ENCODE peak calls at places on chromosome 13, in five cellular contexts. A is K562, X is A549, F is HepG2, J is H1. G is an unnamed sample.

GRCh38 chr13:95858286-95859075 is 181.5 kb downstream of the DNAJC3 start:
- DNase-seq in A (no peak), J (no peak), F (no peak), X (no peak), G (no peak)

GRCh38 chr13:60267498-60268202 is 103.9 kb upstream of the DIAPH3 start:
- DNase-seq in J (peak; percentile 55), X (peak; percentile 2), A (peak; percentile 23), F (no peak), G (no peak)

GRCh38 chr13:75101997-75102720 is 379.8 kb downstream of the TBC1D4 start:
- DNase-seq in X (no peak), F (no peak), A (no peak), J (no peak), G (no peak)

GRCh38 chr13:110420626-110421025 is 113.5 kb downstream of the COL4A2 start:
- DNase-seq in J (no peak), A (no peak), X (no peak), F (no peak), G (no peak)

GRCh38 chr13:40259899-40260298 is 406.5 kb downstream of the FOXO1 start:
- DNase-seq in F (no peak), A (no peak), X (no peak), J (no peak), G (no peak)

GRCh38 chr13:97474581-97474980 is 40.6 kb downstream of the RAP2A start:
- DNase-seq in X (no peak), J (no peak), A (no peak), F (no peak), G (no peak)

GRCh38 chr13:30837227-30838159 is 68.6 kb upstream of the MEDAG start:
- DNase-seq in J (no peak), X (no peak), A (no peak), F (no peak), G (no peak)

GRCh38 chr13:42997381-42997780 is 5.3 kb upstream of the EPSTI1 start:
- DNase-seq in F (no peak), X (no peak), J (no peak), A (no peak), G (no peak)

GRCh38 chr13:38590796-38591507 is 95.9 kb upstream of the FREM2 start:
- DNase-seq in A (no peak), J (no peak), F (no peak), X (no peak), G (no peak)

GRCh38 chr13:27171244-27171829 is at the start of gene USP12:
- DNase-seq in X (no peak), F (no peak), A (peak; percentile 48), J (peak; percentile 76), G (no peak)

GRCh38 chr13:34361528-34361927 is 543.6 kb downstream of the RFC3 start:
- DNase-seq in A (no peak), F (no peak), J (no peak), X (no peak), G (no peak)

GRCh38 chr13:27229642-27230041 is 21.7 kb upstream of the RPL21 start:
- DNase-seq in J (no peak), X (no peak), A (no peak), F (no peak), G (no peak)

GRCh38 chr13:98476106-98476505 is 100.8 kb downstream of the STK24 start:
- DNase-seq in X (no peak), F (no peak), J (no peak), A (no peak), G (no peak)

GRCh38 chr13:51518847-51519246 is 65.4 kb upstream of the WDFY2 start:
- DNase-seq in X (no peak), A (no peak), J (no peak), F (no peak), G (no peak)

GRCh38 chr13:33213024-33213795 is 72.3 kb downstream of the STARD13 start:
- DNase-seq in F (peak; percentile 46), A (no peak), J (no peak), X (no peak), G (no peak)

GRCh38 chr13:106882222-106882621 is 314.3 kb upstream of the ARGLU1 start:
- DNase-seq in X (no peak), J (no peak), A (no peak), F (no peak), G (no peak)

GRCh38 chr13:72823081-72823480 is 41.1 kb downstream of the PIBF1 start:
- DNase-seq in A (no peak), J (no peak), X (no peak), F (no peak), G (no peak)

GRCh38 chr13:24208314-24208713 is 47.8 kb downstream of the SPATA13 start:
- DNase-seq in X (peak; percentile 46), J (no peak), F (no peak), A (no peak), G (no peak)

GRCh38 chr13:101303512-101303911 is 112.8 kb downstream of the NALCN start:
- DNase-seq in F (no peak), A (no peak), X (no peak), J (no peak), G (no peak)

GRCh38 chr13:110413311-110414040 is 106.4 kb downstream of the COL4A2 start:
- DNase-seq in F (no peak), X (no peak), A (no peak), J (no peak), G (no peak)

GRCh38 chr13:111945086-111945485 is 121.9 kb upstream of the SOX1 start:
- DNase-seq in J (no peak), X (no peak), F (no peak), A (no peak), G (no peak)

GRCh38 chr13:84607614-84608013 is 725.3 kb upstream of the SLITRK1 start:
- DNase-seq in A (no peak), J (no peak), X (no peak), F (no peak), G (no peak)

GRCh38 chr13:84910423-84910822 is 888.8 kb downstream of the SLITRK6 start:
- DNase-seq in F (no peak), A (no peak), X (no peak), J (no peak), G (no peak)

GRCh38 chr13:87889241-87889640 is 218.1 kb downstream of the SLITRK5 start:
- DNase-seq in J (no peak), F (no peak), A (no peak), X (no peak), G (no peak)

GRCh38 chr13:42812311-42812710 is 30.9 kb downstream of the FAM216B start:
- DNase-seq in J (no peak), X (no peak), A (no peak), F (no peak), G (no peak)

GRCh38 chr13:109785141-109785891 is 1.1 kb downstream of the IRS2 start:
- DNase-seq in F (no peak), X (peak; percentile 62), J (peak; percentile 66), A (no peak), G (no peak)

GRCh38 chr13:73767747-73768315 is 366.4 kb downstream of the KLF12 start:
- DNase-seq in A (no peak), X (peak; percentile 1), F (peak; percentile 9), J (no peak), G (no peak)

GRCh38 chr13:51223284-51224270 is 1.4 kb downstream of the FAM124A start:
- DNase-seq in J (peak; percentile 58), X (no peak), F (no peak), A (no peak), G (no peak)

GRCh38 chr13:52786747-52787146 is 47.1 kb upstream of the CNMD start:
- DNase-seq in A (no peak), F (no peak), J (no peak), X (no peak), G (no peak)

GRCh38 chr13:94343243-94343585 is 136.3 kb downstream of the DCT start:
- DNase-seq in J (no peak), X (no peak), A (no peak), F (no peak), G (no peak)

GRCh38 chr13:80337011-80337688 is 3.8 kb downstream of the SPRY2 start:
- DNase-seq in J (no peak), F (no peak), X (no peak), A (no peak), G (no peak)

GRCh38 chr13:79485014-79485441 is 4.1 kb downstream of the NDFIP2 start:
- DNase-seq in X (peak; percentile 87), J (no peak), A (no peak), F (peak; percentile 70), G (no peak)

GRCh38 chr13:44108345-44108858 is 228.7 kb downstream of the LACC1 start:
- DNase-seq in J (no peak), A (no peak), X (peak; percentile 74), F (peak; percentile 57), G (no peak)
- TF ChIP-seq EP300 in J (no peak), A (no peak), X (peak; percentile 22), F (peak; percentile 65), G (no peak)

GRCh38 chr13:49714757-49715156 is 23.5 kb upstream of the EBPL start:
- DNase-seq in X (no peak), J (no peak), F (no peak), A (no peak), G (no peak)

GRCh38 chr13:49716615-49717014 is 25.3 kb upstream of the EBPL start:
- DNase-seq in X (no peak), A (no peak), J (no peak), F (no peak), G (no peak)

GRCh38 chr13:49711218-49711863 is 20.1 kb upstream of the EBPL start:
- DNase-seq in A (no peak), J (no peak), X (peak; percentile 38), F (peak; percentile 60), G (no peak)
- TF ChIP-seq HDAC2 in A (no peak), J (no peak), X (no peak), F (no peak), G (no peak)

DNA sequence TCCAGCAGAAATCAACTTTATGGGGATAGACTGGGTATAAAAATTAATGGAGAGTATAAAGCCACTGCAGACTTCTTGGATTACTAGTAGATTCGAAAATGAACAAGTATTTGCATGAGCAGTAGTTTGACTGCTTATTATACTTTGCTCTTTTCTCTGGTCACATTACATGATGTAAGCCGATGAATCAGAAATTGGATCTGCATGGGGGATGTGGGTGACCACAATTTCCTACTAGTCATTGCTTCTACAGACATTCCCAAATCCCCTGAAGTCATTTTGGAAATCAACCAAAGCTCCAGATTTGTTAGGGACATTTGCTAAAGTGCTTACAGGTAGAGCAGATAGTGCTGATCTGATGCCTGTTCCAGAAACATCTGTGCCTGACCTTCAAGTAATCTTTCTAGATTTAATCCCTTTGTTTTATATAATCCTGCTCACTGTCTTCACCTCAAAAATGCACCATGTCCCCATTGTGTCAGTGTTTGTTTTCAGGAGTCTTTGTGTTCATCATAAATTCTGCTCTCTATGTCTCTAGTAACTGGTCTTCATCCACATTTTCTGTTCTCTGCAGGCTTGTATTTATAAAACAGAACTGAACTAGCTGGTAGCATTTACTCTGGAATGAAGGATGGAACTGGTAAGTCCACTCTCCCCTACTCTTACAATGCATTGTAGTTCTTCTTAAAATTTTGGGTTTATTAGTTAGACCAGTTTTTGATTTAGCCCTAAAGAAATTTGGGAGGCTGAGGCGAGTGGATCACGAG is 201.5 kb upstream of the CSNK1A1L start:
- DNase-seq in F (no peak), J (no peak), X (no peak), A (no peak), G (no peak)
- TF ChIP-seq EP300 in F (no peak), J (no peak), X (no peak), A (no peak), G (no peak)

GRCh38 chr13:76438050-76438449 is 448.2 kb downstream of the KCTD12 start:
- DNase-seq in F (no peak), J (no peak), X (no peak), A (no peak), G (no peak)

DNA sequence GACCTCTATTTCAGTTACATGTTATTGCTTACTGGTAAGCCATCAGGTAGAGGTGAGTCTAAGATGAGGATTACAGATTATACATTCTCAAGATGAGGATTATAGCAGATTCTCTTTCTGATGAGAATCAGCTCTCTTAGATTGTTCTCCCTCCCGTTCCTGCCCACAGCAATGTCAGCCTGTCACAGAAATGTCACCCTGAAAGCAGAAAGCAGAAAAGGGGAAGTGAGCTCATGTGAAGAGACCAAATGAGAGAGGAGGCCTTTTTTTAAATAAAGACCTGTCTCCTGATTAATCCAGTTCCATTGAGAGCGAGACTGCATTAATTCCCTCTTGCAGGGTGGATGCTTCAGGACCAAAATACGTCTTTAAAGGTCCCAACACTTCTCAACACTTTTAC is 445.6 kb downstream of the KCTD12 start:
- DNase-seq in F (no peak), X (no peak), A (no peak), J (no peak), G (peak; percentile 17)
- TF ChIP-seq HDAC2 in F (no peak), X (no peak), A (no peak), J (no peak), G (no peak)